ENCODE peak calls at places on chromosomes 16 and 17, in ten cellular contexts. P is prostate gland, E is psoas muscle, J is cardiac muscle cell, W is OCI-LY7, G is GM12865, Z is endothelial cell, I is astrocyte of the spinal cord, V is dorsolateral prefrontal cortex, Q is retinal pigment epithelial cell. L is an unnamed sample.

GRCh38 chr17:45791935-45792334 is 7.8 kb downstream of the CRHR1 start:
- DNase-seq in Q (no peak), I (no peak), V (no peak), G (no peak), W (no peak), Z (no peak), J (no peak), P (peak; percentile 69), E (no peak), L (peak; percentile 36)

GRCh38 chr17:49861150-49861884 is 13.4 kb upstream of the TAC4 start:
- DNase-seq in G (peak; percentile 46), J (peak; percentile 72), W (peak; percentile 63), V (peak; percentile 56), Q (no peak), I (peak; percentile 7), Z (peak; percentile 46), P (peak; percentile 33), E (no peak), L (peak; percentile 30)

GRCh38 chr17:57940217-57940616 is 15.0 kb downstream of the CUEDC1 start:
- DNase-seq in Q (no peak), E (peak; percentile 36), V (no peak), P (no peak), J (no peak), G (peak; percentile 48), W (no peak), I (no peak), Z (no peak), L (no peak)

GRCh38 chr17:66843606-66844005 is 8.7 kb downstream of the CACNG5 start:
- DNase-seq in J (no peak), I (no peak), Z (no peak), P (no peak), Q (no peak), G (no peak), V (no peak), E (no peak), W (no peak), L (no peak)

GRCh38 chr16:69775535-69775934 is 13.4 kb downstream of the WWP2 start:
- DNase-seq in V (no peak), G (no peak), Z (no peak), P (no peak), E (no peak), Q (no peak), I (no peak), W (no peak), J (no peak), L (no peak)

GRCh38 chr17:79340771-79341528 is 266.3 kb downstream of the ENGASE start:
- DNase-seq in Z (no peak), W (peak; percentile 96), G (peak; percentile 86), E (peak; percentile 13), J (no peak), Q (no peak), P (no peak), V (no peak), I (no peak), L (no peak)

GRCh38 chr17:3740611-3741073 is 16.9 kb downstream of the HASPIN start:
- DNase-seq in P (no peak), I (no peak), G (peak; percentile 77), Q (no peak), Z (no peak), E (no peak), J (no peak), V (no peak), W (no peak), L (no peak)

GRCh38 chr17:5986644-5987043 is 83.5 kb upstream of the WSCD1 start:
- DNase-seq in J (no peak), G (no peak), W (no peak), E (no peak), V (no peak), Z (no peak), P (no peak), I (no peak), Q (no peak), L (no peak)

GRCh38 chr16:28924399-28924761 is 658 bp downstream of the RABEP2 start:
- DNase-seq in G (no peak), Q (no peak), I (no peak), E (no peak), J (no peak), V (peak; percentile 52), W (no peak), P (no peak), Z (no peak), L (no peak)

GRCh38 chr16:9072806-9073341 is 18.6 kb upstream of the HAPSTR1 start:
- DNase-seq in V (no peak), J (peak; percentile 81), Q (no peak), W (peak; percentile 71), G (peak; percentile 77), P (no peak), E (no peak), Z (no peak), I (peak; percentile 93), L (peak; percentile 94)

GRCh38 chr17:51397361-51398127 is 137.2 kb downstream of the UTP18 start:
- DNase-seq in V (no peak), W (no peak), Z (no peak), G (no peak), Q (no peak), P (no peak), J (no peak), I (peak; percentile 80), E (no peak), L (peak; percentile 80)

GRCh38 chr17:12549499-12549901 is 116.2 kb upstream of the MYOCD start:
- DNase-seq in E (no peak), G (no peak), I (peak; percentile 25), P (no peak), W (no peak), V (no peak), J (peak; percentile 2), Z (no peak), Q (peak; percentile 89), L (no peak)

GRCh38 chr17:58254803-58255202 is 16.4 kb downstream of the LPO start:
- DNase-seq in Z (no peak), G (no peak), E (no peak), Q (no peak), P (no peak), I (no peak), W (no peak), J (no peak), V (no peak), L (no peak)

GRCh38 chr16:47884131-47884725 is 271.6 kb downstream of the ABCC12 start:
- DNase-seq in G (no peak), Z (no peak), W (no peak), Q (no peak), E (no peak), P (no peak), V (no peak), J (no peak), I (peak; percentile 7), L (no peak)

GRCh38 chr17:63434951-63435571 is 11.0 kb downstream of the CYB561 start:
- DNase-seq in P (peak; percentile 91), Z (no peak), V (peak; percentile 84), W (no peak), J (peak; percentile 47), Q (no peak), E (peak; percentile 76), G (no peak), I (peak; percentile 29), L (peak; percentile 76)
- TF ChIP-seq CTCF in P (no peak), Z (peak; percentile 23), V (no peak), W (peak; percentile 44), J (peak; percentile 36), Q (peak; percentile 36), E (no peak), G (no peak), I (no peak), L (peak; percentile 30)

GRCh38 chr17:65797809-65798208 is 236.4 kb upstream of the AXIN2 start:
- DNase-seq in Q (no peak), J (peak; percentile 37), P (no peak), E (no peak), Z (peak; percentile 30), W (peak; percentile 16), V (no peak), I (no peak), G (peak; percentile 21), L (no peak)
- TF ChIP-seq CTCF in Q (peak; percentile 41), J (peak; percentile 51), P (no peak), E (no peak), Z (peak; percentile 61), W (peak; percentile 70), V (no peak), I (peak; percentile 37), G (peak; percentile 26), L (peak; percentile 25)

DNA sequence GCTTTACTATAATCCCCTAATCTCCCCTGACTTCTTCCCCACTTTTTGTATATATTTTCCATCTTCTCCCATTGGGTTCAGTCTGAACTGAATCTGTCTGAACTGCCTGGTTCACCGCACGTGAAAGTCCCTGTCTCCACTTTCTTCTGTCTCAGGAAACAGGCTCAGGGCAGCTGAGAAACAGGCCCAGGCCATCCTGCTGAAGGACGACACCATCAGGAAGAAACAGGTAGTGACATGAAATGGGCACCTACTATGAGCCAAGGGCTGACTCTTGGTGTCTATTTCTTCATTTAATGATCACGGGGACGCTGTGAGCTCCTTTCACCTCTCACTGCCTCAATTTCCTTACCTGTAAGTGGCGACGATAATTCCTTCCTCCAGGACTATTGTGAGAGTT is 90.5 kb upstream of the HSBP1 start:
- DNase-seq in Z (no peak), V (no peak), W (no peak), E (no peak), Q (no peak), J (no peak), G (no peak), I (no peak), P (no peak), L (no peak)
- TF ChIP-seq CTCF in Z (no peak), V (no peak), W (no peak), E (no peak), Q (peak; percentile 18), J (no peak), G (peak; percentile 6), I (no peak), P (no peak), L (no peak)

DNA sequence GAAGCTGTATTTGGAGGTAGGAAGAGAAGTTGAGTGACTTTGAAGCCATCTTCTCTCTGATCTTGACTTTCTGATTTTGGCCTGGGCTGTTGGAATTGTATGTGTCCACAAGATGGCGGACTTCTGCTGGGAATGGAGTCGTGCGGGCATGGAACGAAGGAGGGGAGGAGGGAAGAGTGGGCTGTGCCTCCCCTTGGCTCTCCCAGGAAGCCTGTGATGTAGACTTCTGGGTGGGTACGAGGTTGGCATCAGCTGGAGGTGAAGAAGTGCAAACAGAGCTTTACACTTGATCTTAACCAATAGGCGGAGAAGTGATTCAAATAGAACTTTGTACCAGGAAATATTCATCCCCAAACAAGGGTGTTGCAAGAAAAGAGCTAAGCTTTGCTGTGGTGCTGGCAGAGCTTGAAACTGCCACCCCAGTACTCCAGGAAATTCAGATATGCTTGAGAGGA is 7.4 kb upstream of the TMEM220 start:
- DNase-seq in G (peak; percentile 40), J (peak; percentile 74), V (peak; percentile 62), Z (peak; percentile 61), E (peak; percentile 69), P (peak; percentile 85), Q (no peak), W (no peak), I (peak; percentile 51), L (peak; percentile 55)
- TF ChIP-seq CTCF in G (peak; percentile 61), J (peak; percentile 82), V (peak; percentile 68), Z (peak; percentile 68), E (peak; percentile 72), P (peak; percentile 89), Q (peak; percentile 85), W (peak; percentile 72), I (peak; percentile 86), L (peak; percentile 83)

L was measured in bronchial epithelial cell.